ENCODE peak calls at places on chromosomes 7 and 10, in eight cellular contexts. S is skeletal muscle cell, D is NB4, W is fibroblast of lung, V is dorsolateral prefrontal cortex, Z is BE2C, C is neural progenitor cell, J is lower lobe of right lung. B is an unnamed sample.

GRCh38 chr10:52280051-52280450 is 34.0 kb upstream of the DKK1 start:
- DNase-seq in C (no peak), J (no peak), S (no peak), Z (no peak), V (no peak), D (no peak), W (peak), B (no peak)

GRCh38 chr10:95660283-95660682 is 3.8 kb upstream of the ALDH18A1 start:
- DNase-seq in C (no peak), J (no peak), V (no peak), S (no peak), D (no peak), W (peak), Z (no peak), B (peak)

GRCh38 chr10:43047288-43047970 is 29.4 kb upstream of the RET start:
- DNase-seq in S (no peak), J (no peak), V (peak), D (no peak), W (no peak), Z (no peak), C (no peak), B (no peak)

GRCh38 chr10:60998932-60999331 is 54.9 kb upstream of the RHOBTB1 start:
- DNase-seq in S (no peak), D (no peak), V (no peak), J (no peak), W (no peak), Z (no peak), C (no peak), B (no peak)

GRCh38 chr10:66381045-66381444 is 544.8 kb upstream of the LRRTM3 start:
- DNase-seq in V (no peak), S (no peak), D (no peak), C (no peak), Z (no peak), W (no peak), J (no peak), B (no peak)

GRCh38 chr10:119025336-119025735 is 4.2 kb upstream of the NANOS1 start:
- DNase-seq in V (peak), D (no peak), Z (peak), S (no peak), C (no peak), J (peak), W (peak), B (peak)

GRCh38 chr7:132376361-132377013 is 199.8 kb downstream of the PLXNA4 start:
- DNase-seq in D (no peak), S (no peak), C (no peak), V (no peak), J (no peak), W (no peak), Z (no peak), B (no peak)

GRCh38 chr7:111074772-111075152 is 16.2 kb upstream of the LRRN3 start:
- DNase-seq in D (no peak), W (no peak), C (no peak), Z (no peak), S (no peak), J (no peak), V (no peak), B (no peak)

GRCh38 chr10:102266670-102267069 is 21.3 kb downstream of the GBF1 start:
- DNase-seq in S (no peak), Z (no peak), J (no peak), C (no peak), W (no peak), D (no peak), V (no peak), B (no peak)

GRCh38 chr10:29200280-29200679 is 88.6 kb upstream of the LYZL1 start:
- DNase-seq in Z (no peak), W (peak), D (no peak), J (no peak), C (no peak), S (no peak), V (no peak), B (peak)

GRCh38 chr10:15451137-15452094 is 80.3 kb upstream of the FAM171A1 start:
- DNase-seq in J (no peak), S (no peak), V (no peak), D (peak), C (no peak), W (no peak), Z (no peak), B (no peak)

GRCh38 chr7:23470290-23471089 is at the start of gene IGF2BP3:
- DNase-seq in D (peak), W (peak), J (no peak), S (peak), Z (peak), V (no peak), C (peak), B (peak)

GRCh38 chr7:7157887-7158271 is 24.5 kb upstream of the C1GALT1 start:
- DNase-seq in S (no peak), C (no peak), W (peak), V (no peak), J (no peak), Z (no peak), D (no peak), B (peak)

GRCh38 chr10:129471447-129471846 is 4.4 kb downstream of the MGMT start:
- DNase-seq in J (no peak), W (no peak), D (no peak), S (no peak), C (no peak), V (no peak), Z (no peak), B (no peak)

GRCh38 chr7:27873981-27874957 is 134.3 kb downstream of the TAX1BP1 start:
- DNase-seq in W (peak), S (peak), Z (no peak), J (peak), D (no peak), V (peak), C (no peak), B (peak)

GRCh38 chr7:11706666-11707605 is 125.1 kb downstream of the THSD7A start:
- DNase-seq in S (no peak), J (no peak), V (no peak), Z (no peak), W (no peak), C (no peak), D (no peak), B (no peak)

GRCh38 chr7:71244023-71244422 is 112.1 kb downstream of the GALNT17 start:
- DNase-seq in J (no peak), V (no peak), C (no peak), Z (no peak), W (no peak), D (no peak), S (no peak), B (no peak)

GRCh38 chr7:108030536-108030935 is 27.6 kb upstream of the LAMB1 start:
- DNase-seq in W (no peak), C (no peak), S (no peak), J (no peak), V (no peak), D (no peak), Z (no peak), B (peak)

GRCh38 chr10:71094712-71095390 is 117.5 kb upstream of the UNC5B start:
- DNase-seq in V (no peak), Z (no peak), W (no peak), S (no peak), C (no peak), J (no peak), D (no peak), B (no peak)

GRCh38 chr10:75024971-75025523 is 86.4 kb upstream of the SAMD8 start:
- DNase-seq in W (no peak), C (no peak), J (no peak), D (no peak), Z (no peak), V (no peak), S (no peak), B (no peak)

GRCh38 chr10:114485695-114486400 is 81.5 kb upstream of the AFAP1L2 start:
- DNase-seq in C (no peak), S (no peak), V (no peak), Z (no peak), D (no peak), J (no peak), W (no peak), B (no peak)

GRCh38 chr7:100162874-100163533 is 4.5 kb upstream of the TRAPPC14 start:
- DNase-seq in S (no peak), C (no peak), D (peak), V (no peak), Z (no peak), J (no peak), W (no peak), B (no peak)

GRCh38 chr10:43824934-43825333 is 176.3 kb upstream of the ZNF32 start:
- DNase-seq in Z (no peak), J (no peak), D (no peak), C (no peak), V (no peak), S (no peak), W (peak), B (peak)

GRCh38 chr7:132770055-132770454 is 193.8 kb upstream of the PLXNA4 start:
- DNase-seq in J (no peak), D (no peak), W (no peak), Z (no peak), S (no peak), V (no peak), C (no peak), B (no peak)

GRCh38 chr10:6212806-6213205 is 10.1 kb downstream of the PFKFB3 start:
- DNase-seq in Z (no peak), W (no peak), J (no peak), S (no peak), D (no peak), C (no peak), V (no peak), B (no peak)

GRCh38 chr7:111223802-111224253 is 132.9 kb downstream of the LRRN3 start:
- DNase-seq in D (peak), W (no peak), S (no peak), Z (no peak), J (no peak), V (no peak), C (no peak), B (no peak)

GRCh38 chr10:33330543-33331019 is 3.9 kb downstream of the NRP1 start:
- DNase-seq in Z (peak), W (peak), S (peak), J (peak), C (peak), D (peak), V (peak), B (peak)

GRCh38 chr7:2691223-2691818 is 3.3 kb downstream of the AMZ1 start:
- DNase-seq in J (no peak), C (no peak), V (no peak), Z (no peak), S (no peak), D (no peak), W (no peak), B (no peak)

GRCh38 chr10:131689016-131689415 is 211.8 kb upstream of the PPP2R2D start:
- DNase-seq in D (no peak), Z (no peak), J (no peak), S (no peak), W (no peak), C (peak), V (no peak), B (no peak)

GRCh38 chr10:69644658-69645295 is 14.7 kb downstream of the FAM241B start:
- DNase-seq in J (no peak), V (peak), D (peak), C (peak), Z (peak), W (peak), S (no peak), B (peak)

GRCh38 chr10:104642311-104643022 is 1.4 kb downstream of the SORCS3 start:
- DNase-seq in D (no peak), W (no peak), J (peak), C (peak), S (no peak), V (peak), Z (peak), B (peak)

GRCh38 chr7:89623018-89623672 is 531.1 kb upstream of the STEAP1 start:
- DNase-seq in S (peak), D (peak), Z (peak), W (peak), C (peak), V (no peak), J (no peak), B (peak)

GRCh38 chr10:77537720-77538373 is 99.8 kb downstream of the KCNMA1 start:
- DNase-seq in C (no peak), V (no peak), Z (no peak), D (no peak), W (peak), S (no peak), J (no peak), B (no peak)

GRCh38 chr7:112566392-112567324 is 85.9 kb downstream of the LSMEM1 start:
- DNase-seq in C (no peak), V (no peak), W (no peak), J (no peak), D (no peak), Z (no peak), S (no peak), B (no peak)

GRCh38 chr10:8438603-8439002 is 384.1 kb downstream of the GATA3 start:
- DNase-seq in Z (no peak), V (no peak), J (no peak), C (no peak), D (no peak), S (no peak), W (no peak), B (no peak)

GRCh38 chr10:131641898-131642297 is 258.9 kb upstream of the PPP2R2D start:
- DNase-seq in C (no peak), W (no peak), D (no peak), V (no peak), Z (no peak), S (no peak), J (no peak), B (no peak)

GRCh38 chr10:3248526-3249255 is 76.1 kb upstream of the PITRM1 start:
- DNase-seq in W (peak), J (no peak), C (no peak), S (peak), V (no peak), D (no peak), Z (no peak), B (peak)

GRCh38 chr10:78433722-78434535 is 400.3 kb downstream of the RPS24 start:
- DNase-seq in W (no peak), Z (peak), V (no peak), C (peak), D (no peak), J (no peak), S (no peak), B (no peak)

GRCh38 chr7:36607741-36608140 is 116.6 kb downstream of the AOAH start:
- DNase-seq in D (no peak), J (peak), W (no peak), Z (no peak), C (no peak), V (no peak), S (no peak), B (no peak)

GRCh38 chr10:79434816-79435215 is 10.6 kb downstream of the ZCCHC24 start:
- DNase-seq in W (peak), Z (no peak), S (peak), J (no peak), V (no peak), D (no peak), C (no peak), B (peak)

GRCh38 chr10:79435271-79436065 is 10.0 kb downstream of the ZCCHC24 start:
- DNase-seq in Z (no peak), D (peak), S (no peak), W (peak), J (no peak), V (no peak), C (peak), B (no peak)

GRCh38 chr10:79436850-79437103 is 8.6 kb downstream of the ZCCHC24 start:
- DNase-seq in D (no peak), V (no peak), J (no peak), C (no peak), Z (no peak), S (no peak), W (no peak), B (no peak)

GRCh38 chr10:79437111-79437814 is 8.2 kb downstream of the ZCCHC24 start:
- DNase-seq in Z (no peak), S (no peak), D (no peak), C (no peak), W (no peak), J (no peak), V (no peak), B (no peak)

GRCh38 chr10:79436066-79436849 is 9.2 kb downstream of the ZCCHC24 start:
- DNase-seq in V (no peak), W (no peak), Z (no peak), C (no peak), D (no peak), J (no peak), S (no peak), B (no peak)
- H3K4me3 ChIP-seq in V (no peak), W (no peak), Z (no peak), C (no peak), D (no peak), J (no peak), S (no peak), B (no peak)

GRCh38 chr7:50349399-50349798 is 44.9 kb downstream of the IKZF1 start:
- DNase-seq in D (no peak), V (no peak), W (no peak), J (no peak), Z (no peak), C (no peak), S (no peak), B (no peak)

GRCh38 chr7:50352282-50352681 is 47.8 kb downstream of the IKZF1 start:
- DNase-seq in C (no peak), V (no peak), W (no peak), S (no peak), J (no peak), D (no peak), Z (no peak), B (no peak)

GRCh38 chr7:50353201-50353600 is 48.7 kb downstream of the IKZF1 start:
- DNase-seq in W (no peak), C (no peak), Z (no peak), J (no peak), S (no peak), D (no peak), V (no peak), B (no peak)

GRCh38 chr7:50349963-50350944 is 45.7 kb downstream of the IKZF1 start:
- DNase-seq in S (no peak), V (no peak), J (no peak), D (no peak), Z (no peak), C (no peak), W (no peak), B (no peak)

DNA sequence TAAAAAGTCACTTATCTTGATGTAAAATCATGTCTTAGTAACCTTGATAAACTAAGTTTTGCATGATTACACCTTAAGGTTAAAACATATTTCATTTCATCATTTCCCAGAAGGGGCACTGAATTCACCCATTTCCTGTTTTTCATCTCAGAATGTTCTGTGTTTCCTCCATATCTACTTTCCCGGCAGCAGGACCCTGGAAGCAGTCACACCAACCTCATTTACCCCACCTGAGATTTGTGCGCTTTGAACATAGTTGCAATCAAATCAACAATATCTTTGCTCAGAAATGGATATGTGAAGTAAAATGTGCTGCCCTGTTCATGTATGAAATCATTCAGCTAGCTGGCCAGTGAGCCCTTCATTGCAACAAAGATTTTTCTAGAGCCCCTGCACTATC is 46.8 kb downstream of the IKZF1 start:
- DNase-seq in W (no peak), C (no peak), J (no peak), S (no peak), V (no peak), D (no peak), Z (no peak), B (no peak)
- H3K4me3 ChIP-seq in W (no peak), C (no peak), J (no peak), S (no peak), V (no peak), D (no peak), Z (no peak), B (no peak)

GRCh38 chr10:73591578-73591902 is 398 bp upstream of the USP54 start:
- DNase-seq in S (no peak), V (no peak), W (no peak), D (no peak), Z (no peak), C (peak), J (no peak), B (no peak)
- H3K4me3 ChIP-seq in S (no peak), V (peak), W (no peak), D (no peak), Z (no peak), C (peak), J (peak), B (no peak)

DNA sequence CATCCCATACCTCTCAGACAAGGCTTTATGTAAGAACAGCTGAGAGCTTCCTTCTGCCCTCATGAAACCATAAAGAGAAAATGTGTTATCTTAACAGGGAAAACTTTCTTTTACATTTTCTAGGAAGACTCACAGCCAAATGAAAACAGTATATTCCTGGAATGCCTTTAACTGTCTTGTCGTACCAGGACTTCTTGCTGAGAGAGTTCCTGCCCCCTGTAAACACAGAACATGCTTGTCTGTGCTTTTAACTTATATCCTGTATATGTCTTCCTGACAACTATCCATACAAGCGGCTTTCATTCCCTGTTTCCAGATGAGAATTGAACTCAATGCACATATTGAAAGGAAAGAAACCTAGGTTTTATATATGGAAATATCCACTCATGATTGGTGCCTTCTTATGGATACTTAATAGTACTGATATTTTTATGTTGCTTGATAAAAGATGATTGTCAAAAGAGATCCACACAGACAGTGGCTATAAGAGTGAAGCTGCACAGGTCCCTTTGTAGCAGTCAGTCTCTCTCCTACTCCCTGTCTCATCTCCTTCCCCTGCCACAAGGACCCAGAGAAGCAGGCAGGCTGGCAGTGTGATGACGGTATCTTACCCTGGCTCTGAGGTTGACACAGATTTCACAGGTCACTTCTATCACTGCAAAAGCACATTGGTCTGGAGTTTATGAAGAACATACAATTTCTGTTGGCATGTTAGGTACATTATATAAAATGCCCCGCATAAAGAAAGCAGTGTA is 64.6 kb upstream of the AHR start:
- DNase-seq in D (peak), J (no peak), C (no peak), W (no peak), V (no peak), S (no peak), Z (no peak), B (peak)
- H3K4me3 ChIP-seq in D (peak), J (no peak), C (no peak), W (no peak), V (no peak), S (no peak), Z (no peak), B (no peak)

GRCh38 chr10:49300140-49300974 is 1.4 kb downstream of the C10orf71 start:
- DNase-seq in C (no peak), V (no peak), J (no peak), D (no peak), W (peak), S (no peak), Z (no peak), B (no peak)

GRCh38 chr10:49298990-49299815 is at the start of gene C10orf71:
- DNase-seq in W (no peak), S (no peak), Z (no peak), D (no peak), C (peak), J (no peak), V (no peak), B (peak)

GRCh38 chr10:49297818-49298665 is 928 bp upstream of the C10orf71 start:
- DNase-seq in Z (no peak), S (no peak), C (peak), J (no peak), D (no peak), W (no peak), V (no peak), B (no peak)

GRCh38 chr10:49299816-49300139 is 808 bp downstream of the C10orf71 start:
- DNase-seq in V (no peak), D (no peak), W (no peak), J (no peak), Z (no peak), C (no peak), S (no peak), B (no peak)

DNA sequence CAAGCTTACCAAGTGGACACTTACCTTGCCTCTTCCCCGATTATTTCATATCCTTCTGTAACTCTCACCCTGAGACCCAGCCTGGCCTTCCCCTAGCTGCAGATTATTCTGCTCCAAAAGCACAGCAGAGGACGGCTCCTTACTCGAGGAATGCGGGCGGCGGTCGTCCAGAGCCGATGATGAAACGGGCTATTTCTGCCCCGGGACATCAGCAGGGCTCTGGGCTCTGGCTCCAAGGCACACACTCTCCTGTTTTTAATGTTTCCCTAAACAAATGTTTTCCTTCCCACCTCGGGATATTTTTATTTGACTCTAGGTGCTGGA is 342 bp upstream of the C10orf71 start:
- DNase-seq in V (no peak), Z (no peak), C (peak), D (no peak), J (no peak), W (no peak), S (no peak), B (no peak)
- H3K4me3 ChIP-seq in V (no peak), Z (no peak), C (no peak), D (no peak), J (no peak), W (no peak), S (no peak), B (no peak)

GRCh38 chr7:1175597-1175966 is 15.6 kb upstream of the ZFAND2A start:
- DNase-seq in S (no peak), W (no peak), D (no peak), C (no peak), J (no peak), Z (no peak), V (no peak), B (no peak)
- H3K4me3 ChIP-seq in S (no peak), W (no peak), D (peak), C (no peak), J (peak), Z (peak), V (no peak), B (no peak)

B was measured in astrocyte of the spinal cord.